ENCODE peak calls at places on chromosomes 11 and 22, in seven cellular contexts. M is coronary artery; O is effector memory CD4-positive, alpha-beta T cell; C is A549; U is stimulated activated CD4-positive, alpha-beta T cell treated with anti-CD3 and anti-CD28 coated beads, Interleukin-12 subunit alpha, Interleukin-12 subunit beta, amount 100 ng/mL, for 48 hours; S is stimulated activated effector memory CD8-positive, alpha-beta T cell treated with anti-CD3 and anti-CD28 coated beads, Interleukin-12 subunit alpha, Interleukin-12 subunit beta, amount 100 ng/mL, for 72 hours; W is central memory CD8-positive, alpha-beta T cell. V is an unnamed sample.

GRCh38 chr22:23751441-23751996 is 607 bp upstream of the ZNF70 start:
- DNase-seq in M (no peak), O (no peak), C (no peak), U (no peak), S (no peak), W (no peak), V (no peak)

GRCh38 chr11:15730617-15731385 is 616.1 kb downstream of the INSC start:
- DNase-seq in M (no peak), O (no peak), C (no peak), U (no peak), S (no peak), W (no peak), V (no peak)

GRCh38 chr11:14894657-14895598 is 2.9 kb upstream of the CYP2R1 start:
- DNase-seq in M (no peak), O (no peak), C (no peak), U (no peak), S (no peak), W (no peak), V (no peak)

GRCh38 chr11:128417607-128418324 is 169.6 kb downstream of the ETS1 start:
- DNase-seq in M (no peak), O (no peak), C (no peak), U (no peak), S (no peak), W (no peak), V (peak; percentile 69)

GRCh38 chr22:48135641-48136040 is 1373.2 kb downstream of the TBC1D22A start:
- DNase-seq in M (no peak), O (no peak), C (no peak), U (no peak), S (no peak), W (no peak), V (no peak)

GRCh38 chr22:27682438-27682837 is 119.1 kb downstream of the MN1 start:
- DNase-seq in M (no peak), O (no peak), C (no peak), U (no peak), S (no peak), W (no peak), V (no peak)

GRCh38 chr11:9708544-9708943 is 44.7 kb downstream of the SWAP70 start:
- DNase-seq in M (no peak), O (no peak), C (no peak), U (no peak), S (no peak), W (no peak), V (no peak)

GRCh38 chr11:61895046-61895717 is 3.8 kb upstream of the FADS3 start:
- DNase-seq in M (no peak), O (no peak), C (no peak), U (no peak), S (no peak), W (no peak), V (no peak)

GRCh38 chr11:126592496-126593410 is 237.3 kb downstream of the ST3GAL4 start:
- DNase-seq in M (no peak), O (no peak), C (no peak), U (no peak), S (no peak), W (no peak), V (no peak)

GRCh38 chr11:32233276-32233675 is 142.4 kb downstream of the RCN1 start:
- DNase-seq in M (no peak), O (no peak), C (no peak), U (no peak), S (no peak), W (no peak), V (no peak)

GRCh38 chr22:30648825-30649224 is 13.2 kb downstream of the SLC35E4 start:
- DNase-seq in M (no peak), O (no peak), C (no peak), U (no peak), S (no peak), W (no peak), V (no peak)

GRCh38 chr22:37161442-37161841 is 11.7 kb upstream of the IL2RB start:
- DNase-seq in M (no peak), O (no peak), C (peak; percentile 25), U (no peak), S (no peak), W (no peak), V (no peak)

GRCh38 chr11:78828582-78829520 is 254.2 kb upstream of the NARS2 start:
- DNase-seq in M (no peak), O (no peak), C (no peak), U (no peak), S (no peak), W (no peak), V (no peak)

GRCh38 chr11:34349882-34350281 is 7.9 kb downstream of the ABTB2 start:
- DNase-seq in M (no peak), O (no peak), C (no peak), U (no peak), S (no peak), W (no peak), V (no peak)

GRCh38 chr22:46572911-46573780 is 35.7 kb upstream of the CELSR1 start:
- DNase-seq in M (no peak), O (no peak), C (no peak), U (no peak), S (no peak), W (no peak), V (no peak)

GRCh38 chr11:119121008-119121810 is at the start of gene HINFP:
- DNase-seq in M (peak; percentile 100), O (peak; percentile 99), C (peak; percentile 91), U (peak; percentile 99), S (peak; percentile 93), W (peak; percentile 98), V (peak; percentile 94)

GRCh38 chr11:7418061-7418460 is 67.2 kb upstream of the OLFML1 start:
- DNase-seq in M (no peak), O (no peak), C (no peak), U (no peak), S (no peak), W (no peak), V (no peak)

GRCh38 chr22:24400037-24400725 is 27.2 kb upstream of the ADORA2A start:
- DNase-seq in M (no peak), O (no peak), C (no peak), U (no peak), S (no peak), W (no peak), V (no peak)

GRCh38 chr11:121429556-121429955 is 22.6 kb upstream of the SORL1 start:
- DNase-seq in M (no peak), O (no peak), C (no peak), U (no peak), S (no peak), W (no peak), V (no peak)

GRCh38 chr11:126231725-126232459 is 20.3 kb downstream of the FAM118B start:
- DNase-seq in M (no peak), O (no peak), C (no peak), U (no peak), S (no peak), W (no peak), V (no peak)

GRCh38 chr22:45529966-45530575 is 27.4 kb downstream of the FBLN1 start:
- DNase-seq in M (no peak), O (no peak), C (no peak), U (no peak), S (no peak), W (no peak), V (no peak)

GRCh38 chr22:38696606-38697005 is 4.1 kb downstream of the JOSD1 start:
- DNase-seq in M (no peak), O (no peak), C (peak; percentile 57), U (peak; percentile 36), S (no peak), W (no peak), V (peak; percentile 80)

GRCh38 chr22:37282385-37282677 is at the start of gene CYTH4:
- DNase-seq in M (no peak), O (peak; percentile 56), C (no peak), U (peak; percentile 64), S (peak; percentile 49), W (peak; percentile 40), V (no peak)

GRCh38 chr11:76025068-76025467 is 181.2 kb downstream of the WNT11 start:
- DNase-seq in M (no peak), O (no peak), C (no peak), U (no peak), S (no peak), W (no peak), V (peak; percentile 58)

GRCh38 chr11:1872267-1872985 is 19.3 kb downstream of the PRR33 start:
- DNase-seq in M (no peak), O (no peak), C (no peak), U (no peak), S (no peak), W (no peak), V (no peak)